ENCODE peak calls at places on chromosomes 7 and 10, in nine cellular contexts. Q, O, M, G, V, C, R, H and N are unnamed samples.

GRCh38 chr7:44973610-44974401 is 5.0 kb downstream of the MYO1G start:
- DNase-seq in Q (peak), O (no peak), M (peak), G (no peak), V (no peak), C (peak), R (peak), H (no peak), N (no peak)

GRCh38 chr7:7766671-7767070 is 48.3 kb upstream of the RPA3 start:
- DNase-seq in Q (no peak), O (no peak), M (no peak), G (no peak), V (no peak), C (no peak), R (no peak), H (no peak), N (no peak)

GRCh38 chr10:48224979-48225560 is 49.4 kb downstream of the FRMPD2 start:
- DNase-seq in Q (no peak), O (no peak), M (no peak), G (no peak), V (no peak), C (no peak), R (no peak), H (no peak), N (no peak)

GRCh38 chr10:2851544-2851943 is 215.8 kb upstream of the PFKP start:
- DNase-seq in Q (no peak), O (no peak), M (no peak), G (no peak), V (no peak), C (no peak), R (no peak), H (no peak), N (no peak)

GRCh38 chr7:95264225-95264927 is 60.0 kb downstream of the PON1 start:
- DNase-seq in Q (no peak), O (no peak), M (no peak), G (peak), V (no peak), C (no peak), R (no peak), H (peak), N (no peak)

GRCh38 chr7:47944536-47945260 is 3.6 kb downstream of the PKD1L1 start:
- DNase-seq in Q (no peak), O (no peak), M (no peak), G (no peak), V (no peak), C (no peak), R (no peak), H (no peak), N (no peak)

GRCh38 chr7:45236666-45237065 is 79.1 kb downstream of the RAMP3 start:
- DNase-seq in Q (no peak), O (no peak), M (no peak), G (no peak), V (no peak), C (no peak), R (no peak), H (no peak), N (peak)

GRCh38 chr7:151690597-151690996 is 170.9 kb upstream of the RHEB start:
- DNase-seq in Q (no peak), O (no peak), M (no peak), G (no peak), V (peak), C (no peak), R (no peak), H (no peak), N (no peak)

GRCh38 chr10:96878071-96878470 is 46.0 kb downstream of the LCOR start:
- DNase-seq in Q (no peak), O (no peak), M (no peak), G (no peak), V (no peak), C (no peak), R (no peak), H (no peak), N (no peak)

GRCh38 chr10:50385610-50386009 is 134.3 kb upstream of the ASAH2 start:
- DNase-seq in Q (no peak), O (no peak), M (no peak), G (no peak), V (peak), C (no peak), R (no peak), H (no peak), N (no peak)

GRCh38 chr7:158167373-158167772 is 420.2 kb downstream of the PTPRN2 start:
- DNase-seq in Q (no peak), O (no peak), M (no peak), G (no peak), V (no peak), C (no peak), R (no peak), H (no peak), N (no peak)

GRCh38 chr7:26664735-26665420 is 199.5 kb downstream of the SKAP2 start:
- DNase-seq in Q (peak), O (no peak), M (no peak), G (no peak), V (no peak), C (no peak), R (peak), H (no peak), N (no peak)

GRCh38 chr10:992523-993340 is 4.5 kb downstream of the GTPBP4 start:
- DNase-seq in Q (no peak), O (no peak), M (no peak), G (no peak), V (no peak), C (no peak), R (no peak), H (no peak), N (no peak)

GRCh38 chr7:49776994-49777393 is 3.6 kb downstream of the VWC2 start:
- DNase-seq in Q (no peak), O (no peak), M (peak), G (no peak), V (no peak), C (peak), R (no peak), H (no peak), N (no peak)
- TF ChIP-seq CTCF in Q (no peak), O (peak), M (peak), G (no peak), V (no peak), C (peak), R (no peak), H (no peak), N (no peak)

DNA sequence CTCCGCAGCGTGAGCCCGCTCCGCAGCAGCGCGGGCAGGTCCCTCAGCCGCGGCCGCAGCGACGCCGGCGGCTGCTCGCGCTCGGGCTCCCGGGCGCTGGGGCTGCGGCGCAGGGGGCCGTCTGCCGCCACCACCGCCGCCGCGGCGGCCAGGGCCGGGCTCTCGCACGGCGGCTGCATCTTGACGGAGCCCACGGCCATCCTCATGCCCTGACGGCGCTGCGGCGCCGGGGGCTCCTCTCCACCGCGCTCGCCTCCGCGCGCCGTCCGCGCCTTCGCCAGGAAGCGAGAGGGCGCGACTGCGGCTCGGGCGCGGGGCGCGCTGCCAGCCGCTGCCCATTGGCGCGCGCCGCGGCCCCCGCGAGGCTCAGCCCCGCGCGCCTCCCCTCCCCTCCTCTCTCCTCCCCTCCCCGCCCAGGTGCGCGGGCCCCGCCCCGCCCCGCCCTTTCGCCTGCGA is at the start of gene RAPGEF5:
- DNase-seq in Q (peak), O (peak), M (peak), G (peak), V (peak), C (peak), R (no peak), H (peak), N (no peak)
- TF ChIP-seq CTCF in Q (no peak), O (no peak), M (no peak), G (no peak), V (no peak), C (no peak), R (no peak), H (no peak), N (no peak)

DNA sequence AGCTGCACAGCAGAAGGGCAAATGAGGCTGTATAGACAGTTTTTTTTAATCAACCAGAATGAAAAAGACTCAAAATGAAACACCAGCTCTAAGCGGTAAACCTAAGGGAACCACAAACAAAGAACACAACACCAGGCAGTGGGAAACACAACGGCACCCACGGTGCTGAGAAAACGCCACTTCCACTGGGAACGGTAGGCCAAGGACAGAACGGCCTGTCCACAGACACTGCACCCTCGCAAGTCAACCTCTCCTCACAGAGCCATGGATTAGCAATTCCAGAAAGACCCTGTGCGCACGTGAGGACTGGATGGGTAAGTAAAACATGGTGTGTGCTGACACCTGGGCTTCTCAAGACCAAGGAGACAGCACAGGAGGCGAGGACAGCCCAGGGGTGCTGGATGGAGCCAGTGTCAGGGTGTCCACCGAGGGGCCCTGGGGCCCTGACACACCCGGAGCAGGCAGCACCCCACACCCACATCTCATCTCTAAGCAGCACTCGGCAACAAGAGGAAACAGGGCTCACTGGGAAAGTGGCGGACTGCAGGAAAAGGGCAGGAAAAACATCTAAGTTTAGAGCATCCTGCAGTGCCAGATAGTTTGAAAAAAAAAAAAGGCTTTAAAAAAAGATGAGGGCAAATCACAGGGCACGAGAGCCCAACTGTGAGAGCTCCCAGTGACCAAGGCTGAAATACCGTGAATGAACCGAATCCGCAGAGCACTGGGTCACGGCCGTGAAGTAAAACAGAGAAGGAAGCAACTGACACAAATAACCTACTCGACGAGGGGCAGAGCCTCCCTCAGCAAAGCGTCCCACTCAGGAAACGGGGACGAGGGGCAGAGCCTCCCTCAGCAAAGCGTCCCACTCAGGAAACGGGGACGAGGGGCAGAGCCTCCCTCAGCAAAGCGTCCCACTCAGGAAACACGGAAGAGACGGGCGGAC is 120.2 kb downstream of the MAD1L1 start:
- DNase-seq in Q (no peak), O (no peak), M (no peak), G (no peak), V (no peak), C (no peak), R (no peak), H (no peak), N (no peak)
- TF ChIP-seq CTCF in Q (no peak), O (no peak), M (no peak), G (no peak), V (no peak), C (no peak), R (no peak), H (no peak), N (no peak)

GRCh38 chr7:155467846-155468821 is 10.2 kb downstream of the EN2 start:
- DNase-seq in Q (no peak), O (no peak), M (peak), G (no peak), V (no peak), C (no peak), R (no peak), H (no peak), N (no peak)
- TF ChIP-seq CTCF in Q (no peak), O (no peak), M (no peak), G (no peak), V (no peak), C (no peak), R (no peak), H (no peak), N (no peak)

GRCh38 chr7:49483142-49483541 is 290.3 kb upstream of the VWC2 start:
- DNase-seq in Q (no peak), O (peak), M (peak), G (no peak), V (no peak), C (peak), R (no peak), H (no peak), N (no peak)
- TF ChIP-seq CTCF in Q (no peak), O (no peak), M (no peak), G (no peak), V (no peak), C (peak), R (no peak), H (no peak), N (no peak)